ENCODE peak calls at places on chromosome 7, in six cellular contexts. One of them, this sample, is unnamed.

GRCh38 chr7:151248191-151249033 is at the start of gene SMARCD3:
- DNase-seq in mesendoderm: peak
- DNase-seq in MM.1S: no peak
- DNase-seq in HCT116: no peak
- DNase-seq in endothelial cell of umbilical vein: peak
- DNase-seq in GM23338: peak
- DNase-seq in this sample: peak

GRCh38 chr7:66810716-66811115 is 70.2 kb downstream of the RABGEF1 start:
- DNase-seq in MM.1S: no peak
- DNase-seq in endothelial cell of umbilical vein: no peak
- DNase-seq in HCT116: no peak
- DNase-seq in GM23338: no peak
- DNase-seq in mesendoderm: no peak
- DNase-seq in this sample: no peak

GRCh38 chr7:77327067-77327931 is 88.8 kb downstream of the GSAP start:
- DNase-seq in GM23338: no peak
- DNase-seq in endothelial cell of umbilical vein: peak
- DNase-seq in MM.1S: peak
- DNase-seq in HCT116: no peak
- DNase-seq in mesendoderm: peak
- DNase-seq in this sample: peak

GRCh38 chr7:109986701-109987100 is 1104.2 kb upstream of the LRRN3 start:
- DNase-seq in mesendoderm: no peak
- DNase-seq in HCT116: no peak
- DNase-seq in GM23338: no peak
- DNase-seq in MM.1S: no peak
- DNase-seq in endothelial cell of umbilical vein: no peak
- DNase-seq in this sample: no peak

GRCh38 chr7:130292682-130293257 is at the start of gene CPA4:
- DNase-seq in HCT116: peak
- DNase-seq in mesendoderm: peak
- DNase-seq in endothelial cell of umbilical vein: peak
- DNase-seq in MM.1S: no peak
- DNase-seq in GM23338: no peak
- DNase-seq in this sample: peak

GRCh38 chr7:38907066-38907465 is 1.9 kb downstream of the VPS41 start:
- DNase-seq in mesendoderm: no peak
- DNase-seq in GM23338: no peak
- DNase-seq in HCT116: no peak
- DNase-seq in endothelial cell of umbilical vein: no peak
- DNase-seq in MM.1S: no peak
- DNase-seq in this sample: no peak

GRCh38 chr7:47540387-47541093 is 41.4 kb downstream of the TNS3 start:
- DNase-seq in mesendoderm: no peak
- DNase-seq in GM23338: no peak
- DNase-seq in endothelial cell of umbilical vein: no peak
- DNase-seq in HCT116: no peak
- DNase-seq in MM.1S: no peak
- DNase-seq in this sample: peak

GRCh38 chr7:151699920-151700319 is 177.0 kb downstream of the PRKAG2 start:
- DNase-seq in mesendoderm: no peak
- DNase-seq in GM23338: no peak
- DNase-seq in endothelial cell of umbilical vein: no peak
- DNase-seq in HCT116: no peak
- DNase-seq in MM.1S: no peak
- DNase-seq in this sample: peak

GRCh38 chr7:24701232-24701898 is 55.9 kb downstream of the GSDME start:
- DNase-seq in GM23338: no peak
- DNase-seq in mesendoderm: peak
- DNase-seq in HCT116: no peak
- DNase-seq in endothelial cell of umbilical vein: no peak
- DNase-seq in MM.1S: no peak
- DNase-seq in this sample: peak

GRCh38 chr7:32167256-32167655 is 97.0 kb upstream of the PDE1C start:
- DNase-seq in HCT116: no peak
- DNase-seq in MM.1S: no peak
- DNase-seq in mesendoderm: no peak
- DNase-seq in endothelial cell of umbilical vein: no peak
- DNase-seq in GM23338: no peak
- DNase-seq in this sample: no peak

GRCh38 chr7:55473935-55474334 is 98.4 kb downstream of the VOPP1 start:
- DNase-seq in GM23338: no peak
- DNase-seq in MM.1S: no peak
- DNase-seq in HCT116: no peak
- DNase-seq in mesendoderm: no peak
- DNase-seq in endothelial cell of umbilical vein: no peak
- DNase-seq in this sample: no peak

GRCh38 chr7:2974093-2974819 is 69.4 kb downstream of the CARD11 start:
- DNase-seq in GM23338: no peak
- DNase-seq in mesendoderm: no peak
- DNase-seq in HCT116: no peak
- DNase-seq in endothelial cell of umbilical vein: no peak
- DNase-seq in MM.1S: no peak
- DNase-seq in this sample: no peak

GRCh38 chr7:80858141-80858903 is 60.5 kb downstream of the SEMA3C start:
- DNase-seq in mesendoderm: no peak
- DNase-seq in GM23338: no peak
- DNase-seq in endothelial cell of umbilical vein: peak
- DNase-seq in MM.1S: no peak
- DNase-seq in HCT116: no peak
- DNase-seq in this sample: peak

GRCh38 chr7:2968176-2968575 is 75.5 kb downstream of the CARD11 start:
- DNase-seq in HCT116: no peak
- DNase-seq in mesendoderm: no peak
- DNase-seq in GM23338: no peak
- DNase-seq in MM.1S: no peak
- DNase-seq in endothelial cell of umbilical vein: no peak
- DNase-seq in this sample: no peak

GRCh38 chr7:28989596-28989980 is 31.5 kb upstream of the TRIL start:
- DNase-seq in mesendoderm: no peak
- DNase-seq in MM.1S: no peak
- DNase-seq in endothelial cell of umbilical vein: no peak
- DNase-seq in HCT116: no peak
- DNase-seq in GM23338: no peak
- DNase-seq in this sample: no peak

GRCh38 chr7:28986723-28987122 is 28.6 kb upstream of the TRIL start:
- DNase-seq in MM.1S: no peak
- DNase-seq in endothelial cell of umbilical vein: no peak
- DNase-seq in mesendoderm: no peak
- DNase-seq in HCT116: no peak
- DNase-seq in GM23338: no peak
- DNase-seq in this sample: peak

GRCh38 chr7:28988091-28988490 is 30.0 kb upstream of the TRIL start:
- DNase-seq in HCT116: no peak
- DNase-seq in mesendoderm: no peak
- DNase-seq in endothelial cell of umbilical vein: no peak
- DNase-seq in GM23338: no peak
- DNase-seq in MM.1S: no peak
- DNase-seq in this sample: peak

GRCh38 chr7:28990200-28990960 is 32.2 kb upstream of the TRIL start:
- DNase-seq in GM23338: peak
- DNase-seq in mesendoderm: no peak
- DNase-seq in MM.1S: no peak
- DNase-seq in endothelial cell of umbilical vein: no peak
- DNase-seq in HCT116: no peak
- DNase-seq in this sample: peak

GRCh38 chr7:28988818-28989595 is 30.9 kb upstream of the TRIL start:
- DNase-seq in MM.1S: no peak
- DNase-seq in endothelial cell of umbilical vein: no peak
- DNase-seq in mesendoderm: peak
- DNase-seq in HCT116: no peak
- DNase-seq in GM23338: no peak
- DNase-seq in this sample: peak
- H3K4me2 ChIP-seq in MM.1S: no peak
- H3K4me2 ChIP-seq in endothelial cell of umbilical vein: no peak
- H3K4me2 ChIP-seq in mesendoderm: no peak
- H3K4me2 ChIP-seq in HCT116: no peak
- H3K4me2 ChIP-seq in GM23338: no peak
- H3K4me2 ChIP-seq in this sample: no peak

GRCh38 chr7:92639956-92640355 is 49.8 kb upstream of the FAM133B start:
- DNase-seq in endothelial cell of umbilical vein: no peak
- DNase-seq in MM.1S: no peak
- DNase-seq in mesendoderm: no peak
- DNase-seq in HCT116: no peak
- DNase-seq in GM23338: no peak
- DNase-seq in this sample: no peak

GRCh38 chr7:92644406-92645113 is 54.4 kb upstream of the FAM133B start:
- DNase-seq in GM23338: no peak
- DNase-seq in HCT116: no peak
- DNase-seq in mesendoderm: no peak
- DNase-seq in MM.1S: no peak
- DNase-seq in endothelial cell of umbilical vein: peak
- DNase-seq in this sample: peak

GRCh38 chr7:92639213-92639896 is 49.2 kb upstream of the FAM133B start:
- DNase-seq in endothelial cell of umbilical vein: no peak
- DNase-seq in HCT116: no peak
- DNase-seq in MM.1S: no peak
- DNase-seq in mesendoderm: no peak
- DNase-seq in GM23338: no peak
- DNase-seq in this sample: no peak

GRCh38 chr7:92643821-92644220 is 53.6 kb upstream of the FAM133B start:
- DNase-seq in mesendoderm: no peak
- DNase-seq in GM23338: no peak
- DNase-seq in HCT116: no peak
- DNase-seq in MM.1S: no peak
- DNase-seq in endothelial cell of umbilical vein: no peak
- DNase-seq in this sample: no peak

DNA sequence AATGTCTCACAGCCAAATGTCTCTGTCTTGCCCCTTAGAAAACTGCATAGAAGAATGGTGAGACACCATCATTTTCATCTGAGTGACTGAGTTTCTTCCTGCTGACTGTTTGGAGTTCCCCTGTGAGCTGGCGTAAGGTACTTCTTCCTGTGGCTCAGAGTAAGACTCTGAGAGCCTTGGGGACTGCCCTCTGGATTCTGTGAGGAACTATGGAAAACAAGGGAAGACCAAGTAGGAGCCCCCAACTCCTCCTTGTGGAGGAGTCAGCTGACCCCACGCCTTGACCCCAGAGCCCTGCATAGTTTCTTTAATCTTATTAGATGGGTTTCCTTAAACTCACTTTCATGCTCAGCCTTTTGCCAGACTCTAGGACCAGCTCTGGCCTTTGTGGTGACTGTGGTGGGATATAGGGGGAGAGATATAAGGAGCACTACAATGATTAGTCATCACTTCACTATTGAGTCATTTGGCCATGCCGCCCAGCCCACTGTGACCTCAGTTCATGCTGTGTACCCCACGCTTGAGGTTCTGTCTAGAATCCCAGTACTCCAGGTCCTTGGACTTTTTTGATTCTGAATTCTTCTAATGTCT is 51.8 kb upstream of the FAM133B start:
- DNase-seq in MM.1S: no peak
- DNase-seq in HCT116: no peak
- DNase-seq in endothelial cell of umbilical vein: peak
- DNase-seq in mesendoderm: no peak
- DNase-seq in GM23338: no peak
- DNase-seq in this sample: peak
- H3K4me2 ChIP-seq in MM.1S: no peak
- H3K4me2 ChIP-seq in HCT116: peak
- H3K4me2 ChIP-seq in endothelial cell of umbilical vein: peak
- H3K4me2 ChIP-seq in mesendoderm: no peak
- H3K4me2 ChIP-seq in GM23338: no peak
- H3K4me2 ChIP-seq in this sample: no peak

GRCh38 chr7:108360058-108360800 is 96.0 kb downstream of the NRCAM start:
- DNase-seq in HCT116: no peak
- DNase-seq in mesendoderm: no peak
- DNase-seq in endothelial cell of umbilical vein: no peak
- DNase-seq in MM.1S: no peak
- DNase-seq in GM23338: no peak
- DNase-seq in this sample: no peak
- H3K4me2 ChIP-seq in HCT116: no peak
- H3K4me2 ChIP-seq in mesendoderm: no peak
- H3K4me2 ChIP-seq in endothelial cell of umbilical vein: no peak
- H3K4me2 ChIP-seq in MM.1S: no peak
- H3K4me2 ChIP-seq in GM23338: no peak
- H3K4me2 ChIP-seq in this sample: no peak

GRCh38 chr7:107953265-107953923 is 49.6 kb downstream of the LAMB1 start:
- DNase-seq in MM.1S: no peak
- DNase-seq in mesendoderm: no peak
- DNase-seq in GM23338: no peak
- DNase-seq in HCT116: no peak
- DNase-seq in endothelial cell of umbilical vein: no peak
- DNase-seq in this sample: no peak

GRCh38 chr7:107949443-107949935 is 53.5 kb downstream of the LAMB1 start:
- DNase-seq in HCT116: no peak
- DNase-seq in mesendoderm: no peak
- DNase-seq in MM.1S: no peak
- DNase-seq in GM23338: no peak
- DNase-seq in endothelial cell of umbilical vein: no peak
- DNase-seq in this sample: no peak

GRCh38 chr7:107953924-107954303 is 49.0 kb downstream of the LAMB1 start:
- DNase-seq in HCT116: no peak
- DNase-seq in endothelial cell of umbilical vein: no peak
- DNase-seq in mesendoderm: no peak
- DNase-seq in MM.1S: no peak
- DNase-seq in GM23338: no peak
- DNase-seq in this sample: peak

GRCh38 chr7:107951172-107951787 is 51.7 kb downstream of the LAMB1 start:
- DNase-seq in MM.1S: no peak
- DNase-seq in endothelial cell of umbilical vein: no peak
- DNase-seq in GM23338: no peak
- DNase-seq in mesendoderm: no peak
- DNase-seq in HCT116: no peak
- DNase-seq in this sample: no peak

GRCh38 chr7:107951896-107952295 is 51.1 kb downstream of the LAMB1 start:
- DNase-seq in GM23338: no peak
- DNase-seq in mesendoderm: no peak
- DNase-seq in MM.1S: no peak
- DNase-seq in HCT116: no peak
- DNase-seq in endothelial cell of umbilical vein: no peak
- DNase-seq in this sample: no peak
- H3K4me2 ChIP-seq in GM23338: peak
- H3K4me2 ChIP-seq in mesendoderm: no peak
- H3K4me2 ChIP-seq in MM.1S: no peak
- H3K4me2 ChIP-seq in HCT116: no peak
- H3K4me2 ChIP-seq in endothelial cell of umbilical vein: no peak
- H3K4me2 ChIP-seq in this sample: no peak

GRCh38 chr7:136528329-136528728 is 340.1 kb upstream of the CHRM2 start:
- DNase-seq in GM23338: no peak
- DNase-seq in endothelial cell of umbilical vein: no peak
- DNase-seq in HCT116: no peak
- DNase-seq in mesendoderm: peak
- DNase-seq in MM.1S: no peak
- DNase-seq in this sample: peak

GRCh38 chr7:136526408-136527105 is 341.9 kb upstream of the CHRM2 start:
- DNase-seq in HCT116: no peak
- DNase-seq in GM23338: no peak
- DNase-seq in endothelial cell of umbilical vein: no peak
- DNase-seq in mesendoderm: no peak
- DNase-seq in MM.1S: peak
- DNase-seq in this sample: no peak

GRCh38 chr7:136523581-136523980 is 344.9 kb upstream of the CHRM2 start:
- DNase-seq in GM23338: no peak
- DNase-seq in endothelial cell of umbilical vein: no peak
- DNase-seq in HCT116: no peak
- DNase-seq in mesendoderm: no peak
- DNase-seq in MM.1S: no peak
- DNase-seq in this sample: peak

GRCh38 chr7:136530831-136531230 is 337.6 kb upstream of the CHRM2 start:
- DNase-seq in MM.1S: no peak
- DNase-seq in endothelial cell of umbilical vein: no peak
- DNase-seq in mesendoderm: no peak
- DNase-seq in HCT116: no peak
- DNase-seq in GM23338: no peak
- DNase-seq in this sample: no peak

GRCh38 chr7:136527554-136527953 is 340.9 kb upstream of the CHRM2 start:
- DNase-seq in GM23338: no peak
- DNase-seq in mesendoderm: no peak
- DNase-seq in MM.1S: no peak
- DNase-seq in endothelial cell of umbilical vein: no peak
- DNase-seq in HCT116: no peak
- DNase-seq in this sample: no peak
- H3K4me2 ChIP-seq in GM23338: no peak
- H3K4me2 ChIP-seq in mesendoderm: no peak
- H3K4me2 ChIP-seq in MM.1S: no peak
- H3K4me2 ChIP-seq in endothelial cell of umbilical vein: no peak
- H3K4me2 ChIP-seq in HCT116: no peak
- H3K4me2 ChIP-seq in this sample: no peak